ENCODE peak calls at places on chromosomes 2 and 18, in eight cellular contexts. V is HCT116; F is ovary; T is breast epithelium; Z is CD8-positive, alpha-beta T cell; J is K562; Q is ascending aorta; G is spleen. N is an unnamed sample.

GRCh38 chr2:96751800-96752199 is 8.9 kb upstream of the CNNM4 start:
- DNase-seq in T (no peak), Z (no peak), G (peak; percentile 38), V (no peak), J (no peak), Q (no peak), F (no peak), N (no peak)

GRCh38 chr2:28136557-28136956 is 246.0 kb downstream of the BABAM2 start:
- DNase-seq in Z (no peak), F (no peak), Q (no peak), G (no peak), J (no peak), T (no peak), V (no peak), N (no peak)

GRCh38 chr2:146004470-146004869 is 1484.6 kb upstream of the ZEB2 start:
- DNase-seq in J (no peak), F (no peak), Q (no peak), V (no peak), Z (no peak), T (no peak), G (no peak), N (no peak)

GRCh38 chr2:14189929-14190328 is 442.6 kb upstream of the LRATD1 start:
- DNase-seq in F (no peak), T (no peak), V (no peak), G (no peak), Z (no peak), J (no peak), Q (no peak), N (no peak)

GRCh38 chr2:39542523-39542922 is 105.4 kb upstream of the MAP4K3 start:
- DNase-seq in F (no peak), J (no peak), G (no peak), Q (no peak), Z (no peak), V (no peak), T (no peak), N (no peak)

GRCh38 chr2:205758051-205758450 is 75.8 kb downstream of the NRP2 start:
- DNase-seq in Q (no peak), V (no peak), Z (no peak), J (no peak), T (no peak), G (no peak), F (peak; percentile 72), N (no peak)

GRCh38 chr2:56613917-56614316 is 430.1 kb downstream of the CCDC85A start:
- DNase-seq in V (no peak), F (no peak), J (no peak), G (no peak), T (no peak), Z (no peak), Q (no peak), N (no peak)

GRCh38 chr18:73741946-73742345 is 405.7 kb downstream of the FBXO15 start:
- DNase-seq in J (no peak), Q (no peak), G (no peak), T (no peak), V (no peak), Z (no peak), F (no peak), N (no peak)

GRCh38 chr2:152577611-152578010 is 139.7 kb downstream of the PRPF40A start:
- DNase-seq in Z (no peak), G (no peak), Q (no peak), F (peak; percentile 20), V (no peak), J (no peak), T (no peak), N (no peak)

GRCh38 chr2:15031745-15032240 is 399.3 kb downstream of the LRATD1 start:
- DNase-seq in V (no peak), G (no peak), Z (no peak), Q (no peak), T (no peak), J (no peak), F (no peak), N (no peak)

GRCh38 chr2:62200868-62201267 is 5.0 kb downstream of the B3GNT2 start:
- DNase-seq in Z (no peak), F (no peak), J (no peak), Q (no peak), T (no peak), G (no peak), V (no peak), N (no peak)

GRCh38 chr2:84946204-84947009 is 24.6 kb upstream of the KCMF1 start:
- DNase-seq in T (no peak), Q (peak; percentile 30), V (peak; percentile 96), G (peak; percentile 87), F (no peak), J (no peak), Z (peak; percentile 53), N (no peak)

GRCh38 chr2:238945433-238946150 is 97.7 kb downstream of the TWIST2 start:
- DNase-seq in Z (no peak), Q (peak; percentile 76), V (peak; percentile 10), J (peak; percentile 19), F (peak; percentile 24), T (peak; percentile 16), G (peak; percentile 62), N (no peak)

GRCh38 chr2:55425449-55425848 is 5.8 kb upstream of the CCDC88A start:
- DNase-seq in F (no peak), T (no peak), V (no peak), Q (no peak), Z (no peak), J (no peak), G (no peak), N (no peak)

GRCh38 chr2:200862532-200863000 is 1.9 kb downstream of the CLK1 start:
- DNase-seq in Q (peak; percentile 74), J (no peak), V (no peak), G (no peak), Z (peak; percentile 62), F (peak; percentile 27), T (no peak), N (no peak)

GRCh38 chr2:219207884-219208740 is 1.5 kb downstream of the ZFAND2B start:
- DNase-seq in J (no peak), Z (no peak), Q (peak; percentile 63), T (no peak), G (peak; percentile 71), V (no peak), F (peak; percentile 47), N (no peak)

GRCh38 chr2:159146930-159147666 is 139.4 kb downstream of the WDSUB1 start:
- DNase-seq in J (no peak), T (no peak), Q (no peak), V (peak; percentile 23), Z (no peak), G (no peak), F (no peak), N (no peak)

GRCh38 chr2:38691994-38692393 is 26.1 kb downstream of the GALM start:
- DNase-seq in J (no peak), V (no peak), G (no peak), F (no peak), Z (no peak), Q (no peak), T (no peak), N (no peak)

DNA sequence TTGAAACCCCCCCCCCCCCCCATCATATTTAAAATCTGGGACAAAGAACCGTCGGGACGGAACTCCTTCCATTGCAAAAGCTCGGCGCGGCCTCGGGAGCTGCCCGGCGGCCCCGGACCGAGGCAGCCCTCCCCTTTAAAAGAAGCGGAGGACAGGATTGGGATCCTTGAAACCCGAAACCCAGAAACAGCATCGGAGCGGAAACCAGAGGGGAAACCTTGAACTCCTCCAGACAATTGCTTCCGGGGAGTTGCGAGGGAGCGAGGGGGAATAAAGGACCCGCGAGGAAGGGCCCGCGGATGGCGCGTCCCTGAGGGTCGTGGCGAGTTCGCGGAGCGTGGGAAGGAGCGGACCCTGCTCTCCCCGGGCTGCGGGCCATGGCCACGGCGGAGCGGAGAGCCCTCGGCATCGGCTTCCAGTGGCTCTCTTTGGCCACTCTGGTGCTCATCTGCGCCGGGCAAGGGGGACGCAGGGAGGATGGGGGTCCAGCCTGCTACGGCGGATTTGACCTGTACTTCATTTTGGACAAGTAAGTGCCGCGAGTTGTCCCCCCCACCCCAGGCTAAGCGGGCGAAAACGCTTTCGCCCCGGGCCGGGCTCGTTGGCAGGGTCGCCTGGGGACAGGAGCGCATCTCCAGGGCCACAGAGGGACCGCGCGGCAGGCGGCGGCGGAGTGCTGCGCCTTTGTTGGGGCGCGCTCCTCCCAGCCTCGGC is at the start of gene ANTXR1:
- DNase-seq in V (peak; percentile 53), Z (no peak), F (peak; percentile 76), Q (peak; percentile 78), J (peak; percentile 11), G (peak; percentile 72), T (peak; percentile 41), N (no peak)
- TF ChIP-seq CTCF in V (peak; percentile 5), Z (no peak), F (no peak), Q (peak; percentile 28), J (no peak), G (no peak), T (no peak), N (no peak)

DNA sequence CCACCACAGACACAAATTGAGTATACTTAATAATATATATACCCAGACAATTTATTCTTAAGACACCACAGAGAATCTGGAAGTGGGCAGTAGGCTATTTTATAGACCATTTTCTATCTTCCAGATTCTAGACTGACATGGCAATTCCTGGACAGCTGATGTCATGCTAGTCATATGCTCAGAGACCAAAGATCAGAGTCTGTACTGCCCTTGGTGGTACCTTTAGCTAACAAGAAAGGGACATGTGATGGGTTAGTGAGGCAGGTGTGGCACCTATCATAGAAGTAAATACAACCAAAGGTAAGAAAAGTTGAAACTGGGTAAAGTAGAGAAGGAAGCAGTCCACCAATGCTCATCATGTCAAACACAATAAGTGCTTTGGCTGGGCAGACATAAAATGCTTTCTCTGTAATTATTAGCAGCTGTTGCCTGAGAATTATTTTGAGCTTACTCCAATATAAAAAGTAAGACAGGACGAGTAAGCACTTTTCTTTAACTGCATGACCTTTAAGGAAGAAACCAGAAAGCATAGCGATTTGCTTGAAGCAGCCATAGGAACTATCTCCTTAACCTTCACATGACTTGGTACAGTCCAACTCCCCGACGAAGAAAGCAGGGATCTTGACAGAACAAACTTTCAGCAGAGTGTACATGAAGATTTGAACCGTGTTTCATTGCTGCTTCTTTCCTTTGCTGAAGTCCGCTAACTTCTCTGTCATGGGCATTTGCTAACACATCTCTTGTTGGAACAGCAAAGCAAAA is 47.1 kb downstream of the SLC40A1 start:
- DNase-seq in J (no peak), G (no peak), F (no peak), Q (no peak), V (no peak), Z (no peak), T (no peak), N (no peak)
- H3K27ac ChIP-seq in J (no peak overlapping the region), G (no peak overlapping the region), F (no peak overlapping the region), Q (peak overlapping the region; percentile 68), V (no peak overlapping the region), Z (no peak overlapping the region), T (peak overlapping the region; percentile 61), N (peak overlapping the region; percentile 12)

DNA sequence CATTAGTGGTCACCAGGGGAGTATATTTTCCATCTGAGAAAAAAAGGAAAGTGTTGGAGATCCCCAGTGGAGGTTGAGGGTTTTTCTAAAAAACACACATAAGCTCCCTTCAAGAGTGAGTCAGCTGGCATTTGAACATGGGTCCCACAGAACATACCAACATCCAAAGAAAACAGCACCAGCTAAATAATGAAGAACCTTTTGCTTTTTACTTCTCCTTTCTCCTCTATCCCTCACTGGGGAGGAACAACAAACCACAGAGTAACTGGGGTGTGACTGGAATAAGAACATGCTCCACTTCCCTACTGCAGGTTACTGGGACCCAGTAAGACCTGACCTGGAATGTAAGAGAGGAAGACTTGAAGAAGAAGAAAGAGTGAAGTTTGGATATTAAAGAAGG is 56.5 kb upstream of the RAPH1 start:
- DNase-seq in G (no peak), Z (no peak), J (no peak), V (no peak), Q (no peak), T (no peak), F (no peak), N (no peak)
- H3K4me3 ChIP-seq in G (no peak overlapping the region), Z (no peak overlapping the region), J (no peak overlapping the region), V (no peak overlapping the region), Q (no peak overlapping the region), T (no peak overlapping the region), F (no peak overlapping the region), N (no peak overlapping the region)

GRCh38 chr2:43224131-43224570 is 2.3 kb downstream of the ZFP36L2 start:
- DNase-seq in Q (peak; percentile 79), Z (peak; percentile 81), T (peak; percentile 51), V (no peak), J (no peak), F (peak; percentile 60), G (peak; percentile 93), N (peak; percentile 76)
- TF ChIP-seq CTCF in Q (no peak), Z (no peak), T (no peak), V (peak; percentile 47), J (peak; percentile 71), F (peak; percentile 14), G (peak; percentile 34), N (peak; percentile 11)